ENCODE peak calls at places on chromosome 11, in eight cellular contexts. B, X, I, S, A, U, Y and R are unnamed samples.

GRCh38 chr11:85414175-85414574 is 213.0 kb downstream of the DLG2 start:
- DNase-seq in B (no peak), X (no peak), I (no peak), S (no peak), A (no peak), U (no peak), Y (no peak), R (no peak)

GRCh38 chr11:30481816-30482215 is 104.3 kb downstream of the MPPED2 start:
- DNase-seq in B (no peak), X (no peak), I (no peak), S (no peak), A (no peak), U (no peak), Y (no peak), R (no peak)

GRCh38 chr11:104572279-104572678 is 326.0 kb downstream of the CASP12 start:
- DNase-seq in B (no peak), X (no peak), I (no peak), S (no peak), A (no peak), U (no peak), Y (no peak), R (no peak)

GRCh38 chr11:11505190-11505589 is 116.6 kb downstream of the GALNT18 start:
- DNase-seq in B (no peak), X (no peak), I (no peak), S (no peak), A (no peak), U (no peak), Y (no peak), R (no peak)

GRCh38 chr11:106389096-106389495 is 311.6 kb downstream of the AASDHPPT start:
- DNase-seq in B (no peak), X (no peak), I (no peak), S (no peak), A (no peak), U (no peak), Y (no peak), R (no peak)

GRCh38 chr11:10327254-10327653 is 22.4 kb downstream of the ADM start:
- DNase-seq in B (no peak), X (no peak), I (no peak), S (no peak), A (no peak), U (no peak), Y (no peak), R (no peak)

GRCh38 chr11:2158966-2159365 is 2.0 kb downstream of the INS start:
- DNase-seq in B (no peak), X (no peak), I (no peak), S (no peak), A (no peak), U (no peak), Y (no peak), R (no peak)

GRCh38 chr11:76644591-76644990 is 26.0 kb downstream of the LRRC32 start:
- DNase-seq in B (peak; percentile 9), X (no peak), I (peak; percentile 36), S (no peak), A (no peak), U (no peak), Y (no peak), R (no peak)

GRCh38 chr11:47992959-47993820 is 12.8 kb downstream of the PTPRJ start:
- DNase-seq in B (no peak), X (no peak), I (no peak), S (no peak), A (peak; percentile 95), U (no peak), Y (no peak), R (no peak)

GRCh38 chr11:67776834-67777530 is 102.6 kb upstream of the ALDH3B2 start:
- DNase-seq in B (no peak), X (no peak), I (no peak), S (no peak), A (no peak), U (no peak), Y (no peak), R (no peak)

GRCh38 chr11:112837162-112837826 is 123.9 kb upstream of the NCAM1 start:
- DNase-seq in B (peak; percentile 23), X (no peak), I (no peak), S (no peak), A (peak; percentile 7), U (peak; percentile 38), Y (no peak), R (peak; percentile 41)

GRCh38 chr11:66123902-66124301 is 53.8 kb downstream of the PACS1 start:
- DNase-seq in B (no peak), X (peak; percentile 48), I (no peak), S (no peak), A (no peak), U (no peak), Y (no peak), R (no peak)

GRCh38 chr11:71186861-71187260 is 65.5 kb downstream of the SHANK2 start:
- DNase-seq in B (no peak), X (no peak), I (peak; percentile 9), S (no peak), A (no peak), U (no peak), Y (no peak), R (no peak)

GRCh38 chr11:69879734-69880005 is 60.5 kb upstream of the FGF3 start:
- DNase-seq in B (no peak), X (no peak), I (no peak), S (no peak), A (no peak), U (no peak), Y (no peak), R (no peak)

GRCh38 chr11:120013325-120014250 is 124.3 kb downstream of the TRIM29 start:
- DNase-seq in B (peak; percentile 30), X (peak; percentile 54), I (no peak), S (no peak), A (peak; percentile 35), U (peak; percentile 37), Y (peak; percentile 81), R (peak; percentile 56)

GRCh38 chr11:122559734-122560382 is 95.7 kb upstream of the UBASH3B start:
- DNase-seq in B (no peak), X (no peak), I (no peak), S (no peak), A (peak; percentile 90), U (no peak), Y (peak; percentile 88), R (no peak)

GRCh38 chr11:69382131-69383128 is 88.5 kb downstream of the MYEOV start:
- DNase-seq in B (peak; percentile 24), X (no peak), I (peak; percentile 68), S (no peak), A (no peak), U (peak; percentile 38), Y (no peak), R (peak; percentile 60)

GRCh38 chr11:78168539-78169477 is 19.6 kb downstream of the KCTD21 start:
- DNase-seq in B (peak; percentile 76), X (peak; percentile 8), I (peak; percentile 91), S (peak; percentile 81), A (no peak), U (peak; percentile 91), Y (no peak), R (peak; percentile 90)

GRCh38 chr11:63609536-63609935 is 4.7 kb downstream of the PLAAT3 start:
- DNase-seq in B (no peak), X (no peak), I (peak; percentile 70), S (no peak), A (no peak), U (peak; percentile 38), Y (no peak), R (peak; percentile 76)

GRCh38 chr11:27786331-27786730 is 86.1 kb upstream of the BDNF start:
- DNase-seq in B (no peak), X (no peak), I (no peak), S (no peak), A (no peak), U (no peak), Y (no peak), R (no peak)

GRCh38 chr11:33448461-33449130 is 191.4 kb downstream of the HIPK3 start:
- DNase-seq in B (no peak), X (no peak), I (no peak), S (no peak), A (no peak), U (no peak), Y (no peak), R (no peak)

GRCh38 chr11:121451178-121451981 is 734 bp upstream of the SORL1 start:
- DNase-seq in B (no peak), X (peak; percentile 69), I (no peak), S (no peak), A (no peak), U (no peak), Y (no peak), R (peak; percentile 73)

DNA sequence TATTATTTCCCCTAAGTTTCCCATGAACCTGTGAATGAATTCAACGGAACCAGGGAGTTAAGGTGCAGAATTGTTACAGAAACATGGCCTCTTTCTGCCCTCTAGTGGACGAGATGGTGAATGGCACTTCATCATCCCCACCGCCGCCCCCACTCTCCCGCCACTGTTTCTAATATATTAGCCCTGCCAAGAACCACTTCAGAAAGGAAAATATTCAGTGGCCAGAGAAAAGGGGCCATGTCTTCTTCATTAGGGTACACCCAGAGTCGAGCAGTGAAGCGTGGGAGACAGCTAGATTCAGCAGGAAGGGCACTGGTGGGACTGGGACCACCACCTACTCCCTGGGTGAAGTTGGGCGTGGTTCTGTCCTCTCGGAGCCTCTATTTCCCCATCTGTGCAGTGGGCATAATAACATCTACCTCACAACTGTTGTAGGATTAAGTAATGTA is 46.4 kb upstream of the SYT13 start:
- DNase-seq in B (peak; percentile 30), X (no peak), I (peak; percentile 72), S (peak; percentile 52), A (peak; percentile 29), U (peak; percentile 38), Y (no peak), R (no peak)
- TF ChIP-seq CTCF in B (peak; percentile 77), X (peak; percentile 47), I (peak; percentile 84), S (peak; percentile 57), A (peak; percentile 87), U (peak; percentile 93), Y (peak; percentile 49), R (peak; percentile 50)

GRCh38 chr11:64874841-64875240 is 3.6 kb downstream of the EHD1 start:
- DNase-seq in B (no peak), X (no peak), I (no peak), S (no peak), A (no peak), U (no peak), Y (no peak), R (no peak)
- H3K4me3 ChIP-seq in B (no peak overlapping the region), X (no peak overlapping the region), I (no peak overlapping the region), S (no peak overlapping the region), A (no peak overlapping the region), U (peak overlapping the region; percentile 82), Y (no peak overlapping the region), R (no peak overlapping the region)

GRCh38 chr11:108965602-108966001 is 300.7 kb downstream of the DDX10 start:
- DNase-seq in B (no peak), X (no peak), I (no peak), S (no peak), A (peak; percentile 24), U (no peak), Y (no peak), R (no peak)
- TF ChIP-seq POLR2A in B (no peak), X (no peak), I (no peak), S (no peak), A (no peak), U (no peak), Y (no peak), R (no peak)

DNA sequence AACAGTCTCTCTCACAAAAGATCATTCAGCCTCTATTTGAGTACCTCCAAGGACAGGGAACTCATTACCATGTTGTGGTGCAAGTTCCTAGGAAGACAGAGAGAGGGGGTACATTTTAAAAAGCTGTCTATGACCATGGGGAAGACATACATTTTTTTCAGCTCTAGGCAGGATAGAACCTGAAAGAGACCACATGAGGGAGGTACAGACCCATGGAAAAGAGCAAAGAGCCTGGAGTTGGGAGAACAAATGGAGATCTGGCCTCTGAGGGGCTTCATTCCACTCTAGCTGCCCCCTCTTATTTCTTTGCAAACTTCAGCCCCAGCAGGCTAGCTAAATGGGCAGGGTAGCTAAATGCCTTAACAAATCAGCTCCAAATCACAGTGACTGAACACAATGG is 36.3 kb downstream of the KCNC1 start:
- DNase-seq in B (no peak), X (no peak), I (no peak), S (no peak), A (no peak), U (no peak), Y (no peak), R (no peak)
- TF ChIP-seq CTCF in B (no peak), X (no peak), I (no peak), S (no peak), A (no peak), U (no peak), Y (no peak), R (no peak)